ENCODE peak calls at places on chromosomes 5 and 9, in ten cellular contexts. One of them, this sample, is unnamed.

GRCh38 chr5:59351076-59351794 is 542.3 kb downstream of the PDE4D start:
- DNase-seq in stimulated activated naive B cell treated with anti-CD40 and anti-IgM and Interleukin-4, amounts not matched to agents 10 μg/mL and 1 μg/mL and 100 μg/mL, for 72 hours: no peak
- DNase-seq in NCI-H2227 treated with DMSO at 0.1 percent for 48 hours: no peak
- DNase-seq in GDM1: no peak
- DNase-seq in T follicular helper cell: no peak
- DNase-seq in skeletal muscle cell: peak
- DNase-seq in nucleus accumbens: no peak
- DNase-seq in HTR-8/SVneo: no peak
- DNase-seq in COR-L47: no peak
- DNase-seq in GM20000: no peak
- DNase-seq in this sample: no peak

GRCh38 chr9:26229324-26230054 is 551.2 kb upstream of the TUSC1 start:
- DNase-seq in stimulated activated naive B cell treated with anti-CD40 and anti-IgM and Interleukin-4, amounts not matched to agents 10 μg/mL and 1 μg/mL and 100 μg/mL, for 72 hours: no peak
- DNase-seq in NCI-H2227 treated with DMSO at 0.1 percent for 48 hours: no peak
- DNase-seq in GDM1: no peak
- DNase-seq in T follicular helper cell: no peak
- DNase-seq in skeletal muscle cell: no peak
- DNase-seq in nucleus accumbens: no peak
- DNase-seq in HTR-8/SVneo: no peak
- DNase-seq in COR-L47: no peak
- DNase-seq in GM20000: no peak
- DNase-seq in this sample: no peak

GRCh38 chr9:127463891-127464290 is 12.6 kb downstream of the LRSAM1 start:
- DNase-seq in stimulated activated naive B cell treated with anti-CD40 and anti-IgM and Interleukin-4, amounts not matched to agents 10 μg/mL and 1 μg/mL and 100 μg/mL, for 72 hours: no peak
- DNase-seq in NCI-H2227 treated with DMSO at 0.1 percent for 48 hours: no peak
- DNase-seq in GDM1: no peak
- DNase-seq in T follicular helper cell: no peak
- DNase-seq in skeletal muscle cell: peak
- DNase-seq in nucleus accumbens: no peak
- DNase-seq in HTR-8/SVneo: no peak
- DNase-seq in COR-L47: no peak
- DNase-seq in GM20000: no peak
- DNase-seq in this sample: no peak

GRCh38 chr9:124695280-124695890 is 75.7 kb downstream of the NR6A1 start:
- DNase-seq in stimulated activated naive B cell treated with anti-CD40 and anti-IgM and Interleukin-4, amounts not matched to agents 10 μg/mL and 1 μg/mL and 100 μg/mL, for 72 hours: no peak
- DNase-seq in NCI-H2227 treated with DMSO at 0.1 percent for 48 hours: peak
- DNase-seq in GDM1: no peak
- DNase-seq in T follicular helper cell: no peak
- DNase-seq in skeletal muscle cell: no peak
- DNase-seq in nucleus accumbens: no peak
- DNase-seq in HTR-8/SVneo: no peak
- DNase-seq in COR-L47: no peak
- DNase-seq in GM20000: no peak
- DNase-seq in this sample: no peak

GRCh38 chr5:144433140-144433822 is 262.6 kb downstream of the KCTD16 start:
- DNase-seq in stimulated activated naive B cell treated with anti-CD40 and anti-IgM and Interleukin-4, amounts not matched to agents 10 μg/mL and 1 μg/mL and 100 μg/mL, for 72 hours: no peak
- DNase-seq in NCI-H2227 treated with DMSO at 0.1 percent for 48 hours: no peak
- DNase-seq in GDM1: no peak
- DNase-seq in T follicular helper cell: no peak
- DNase-seq in skeletal muscle cell: no peak
- DNase-seq in nucleus accumbens: no peak
- DNase-seq in HTR-8/SVneo: no peak
- DNase-seq in COR-L47: no peak
- DNase-seq in GM20000: no peak
- DNase-seq in this sample: no peak

GRCh38 chr9:88889386-88889785 is 101.9 kb upstream of the S1PR3 start:
- DNase-seq in stimulated activated naive B cell treated with anti-CD40 and anti-IgM and Interleukin-4, amounts not matched to agents 10 μg/mL and 1 μg/mL and 100 μg/mL, for 72 hours: no peak
- DNase-seq in NCI-H2227 treated with DMSO at 0.1 percent for 48 hours: no peak
- DNase-seq in GDM1: no peak
- DNase-seq in T follicular helper cell: no peak
- DNase-seq in skeletal muscle cell: no peak
- DNase-seq in nucleus accumbens: no peak
- DNase-seq in HTR-8/SVneo: no peak
- DNase-seq in COR-L47: no peak
- DNase-seq in GM20000: no peak
- DNase-seq in this sample: no peak

GRCh38 chr5:31768046-31768445 is 129.1 kb downstream of the PDZD2 start:
- DNase-seq in stimulated activated naive B cell treated with anti-CD40 and anti-IgM and Interleukin-4, amounts not matched to agents 10 μg/mL and 1 μg/mL and 100 μg/mL, for 72 hours: no peak
- DNase-seq in NCI-H2227 treated with DMSO at 0.1 percent for 48 hours: no peak
- DNase-seq in GDM1: no peak
- DNase-seq in T follicular helper cell: no peak
- DNase-seq in skeletal muscle cell: no peak
- DNase-seq in nucleus accumbens: no peak
- DNase-seq in HTR-8/SVneo: no peak
- DNase-seq in COR-L47: no peak
- DNase-seq in GM20000: no peak
- DNase-seq in this sample: no peak

GRCh38 chr5:10366310-10367297 is 13.1 kb downstream of the MARCHF6 start:
- DNase-seq in stimulated activated naive B cell treated with anti-CD40 and anti-IgM and Interleukin-4, amounts not matched to agents 10 μg/mL and 1 μg/mL and 100 μg/mL, for 72 hours: no peak
- DNase-seq in NCI-H2227 treated with DMSO at 0.1 percent for 48 hours: no peak
- DNase-seq in GDM1: no peak
- DNase-seq in T follicular helper cell: no peak
- DNase-seq in skeletal muscle cell: no peak
- DNase-seq in nucleus accumbens: no peak
- DNase-seq in HTR-8/SVneo: no peak
- DNase-seq in COR-L47: no peak
- DNase-seq in GM20000: no peak
- DNase-seq in this sample: no peak

GRCh38 chr9:22395585-22396205 is 50.9 kb upstream of the DMRTA1 start:
- DNase-seq in stimulated activated naive B cell treated with anti-CD40 and anti-IgM and Interleukin-4, amounts not matched to agents 10 μg/mL and 1 μg/mL and 100 μg/mL, for 72 hours: no peak
- DNase-seq in NCI-H2227 treated with DMSO at 0.1 percent for 48 hours: no peak
- DNase-seq in GDM1: no peak
- DNase-seq in T follicular helper cell: no peak
- DNase-seq in skeletal muscle cell: no peak
- DNase-seq in nucleus accumbens: no peak
- DNase-seq in HTR-8/SVneo: peak
- DNase-seq in COR-L47: no peak
- DNase-seq in GM20000: no peak
- DNase-seq in this sample: no peak

GRCh38 chr9:109497193-109498165 is 628 bp downstream of the PTPN3 start:
- DNase-seq in stimulated activated naive B cell treated with anti-CD40 and anti-IgM and Interleukin-4, amounts not matched to agents 10 μg/mL and 1 μg/mL and 100 μg/mL, for 72 hours: no peak
- DNase-seq in NCI-H2227 treated with DMSO at 0.1 percent for 48 hours: no peak
- DNase-seq in GDM1: no peak
- DNase-seq in T follicular helper cell: no peak
- DNase-seq in skeletal muscle cell: no peak
- DNase-seq in nucleus accumbens: no peak
- DNase-seq in HTR-8/SVneo: peak
- DNase-seq in COR-L47: peak
- DNase-seq in GM20000: no peak
- DNase-seq in this sample: no peak

GRCh38 chr5:622359-622758 is 10.2 kb downstream of the CEP72 start:
- DNase-seq in stimulated activated naive B cell treated with anti-CD40 and anti-IgM and Interleukin-4, amounts not matched to agents 10 μg/mL and 1 μg/mL and 100 μg/mL, for 72 hours: no peak
- DNase-seq in NCI-H2227 treated with DMSO at 0.1 percent for 48 hours: no peak
- DNase-seq in GDM1: no peak
- DNase-seq in T follicular helper cell: no peak
- DNase-seq in skeletal muscle cell: no peak
- DNase-seq in nucleus accumbens: no peak
- DNase-seq in HTR-8/SVneo: no peak
- DNase-seq in COR-L47: no peak
- DNase-seq in GM20000: no peak
- DNase-seq in this sample: no peak

GRCh38 chr5:169281625-169282024 is 19.3 kb downstream of the SLIT3 start:
- DNase-seq in stimulated activated naive B cell treated with anti-CD40 and anti-IgM and Interleukin-4, amounts not matched to agents 10 μg/mL and 1 μg/mL and 100 μg/mL, for 72 hours: no peak
- DNase-seq in NCI-H2227 treated with DMSO at 0.1 percent for 48 hours: no peak
- DNase-seq in GDM1: no peak
- DNase-seq in T follicular helper cell: no peak
- DNase-seq in skeletal muscle cell: no peak
- DNase-seq in nucleus accumbens: no peak
- DNase-seq in HTR-8/SVneo: no peak
- DNase-seq in COR-L47: no peak
- DNase-seq in GM20000: no peak
- DNase-seq in this sample: no peak

GRCh38 chr5:1512541-1513291 is 11.0 kb downstream of the LPCAT1 start:
- DNase-seq in stimulated activated naive B cell treated with anti-CD40 and anti-IgM and Interleukin-4, amounts not matched to agents 10 μg/mL and 1 μg/mL and 100 μg/mL, for 72 hours: no peak
- DNase-seq in NCI-H2227 treated with DMSO at 0.1 percent for 48 hours: no peak
- DNase-seq in GDM1: no peak
- DNase-seq in T follicular helper cell: no peak
- DNase-seq in skeletal muscle cell: no peak
- DNase-seq in nucleus accumbens: no peak
- DNase-seq in HTR-8/SVneo: no peak
- DNase-seq in COR-L47: no peak
- DNase-seq in GM20000: no peak
- DNase-seq in this sample: no peak

GRCh38 chr5:14208071-14209021 is 65.2 kb downstream of the TRIO start:
- DNase-seq in stimulated activated naive B cell treated with anti-CD40 and anti-IgM and Interleukin-4, amounts not matched to agents 10 μg/mL and 1 μg/mL and 100 μg/mL, for 72 hours: no peak
- DNase-seq in NCI-H2227 treated with DMSO at 0.1 percent for 48 hours: no peak
- DNase-seq in GDM1: no peak
- DNase-seq in T follicular helper cell: no peak
- DNase-seq in skeletal muscle cell: peak
- DNase-seq in nucleus accumbens: no peak
- DNase-seq in HTR-8/SVneo: peak
- DNase-seq in COR-L47: no peak
- DNase-seq in GM20000: no peak
- DNase-seq in this sample: no peak

GRCh38 chr9:134879664-134880483 is 736 bp upstream of the FCN2 start:
- DNase-seq in stimulated activated naive B cell treated with anti-CD40 and anti-IgM and Interleukin-4, amounts not matched to agents 10 μg/mL and 1 μg/mL and 100 μg/mL, for 72 hours: no peak
- DNase-seq in NCI-H2227 treated with DMSO at 0.1 percent for 48 hours: no peak
- DNase-seq in GDM1: no peak
- DNase-seq in T follicular helper cell: no peak
- DNase-seq in skeletal muscle cell: no peak
- DNase-seq in nucleus accumbens: no peak
- DNase-seq in HTR-8/SVneo: no peak
- DNase-seq in COR-L47: no peak
- DNase-seq in GM20000: no peak
- DNase-seq in this sample: no peak